ENCODE peak calls at places on chromosome 13, in five cellular contexts. K is neuronal stem cell; M is myocyte; P is stimulated activated CD4-positive, alpha-beta T cell treated with anti-CD3 and anti-CD28 coated beads, TNF-alpha, amount 100 ng/mL, for 24 hours; T is activated B cell treated with CpG ODN at 0.5 μM for 24 hours. D is an unnamed sample.

GRCh38 chr13:51549050-51549449 is 35.2 kb upstream of the WDFY2 start:
- DNase-seq in K (no peak), M (no peak), P (no peak), T (no peak), D (no peak)

GRCh38 chr13:110294146-110294545 is 12.8 kb downstream of the COL4A1 start:
- DNase-seq in K (no peak), M (no peak), P (no peak), T (no peak), D (no peak)

GRCh38 chr13:45941261-45941660 is 89.7 kb upstream of the SIAH3 start:
- DNase-seq in K (no peak), M (peak), P (no peak), T (no peak), D (no peak)

GRCh38 chr13:32863596-32863995 is 152.6 kb upstream of the KL start:
- DNase-seq in K (no peak), M (no peak), P (no peak), T (no peak), D (no peak)

GRCh38 chr13:25232937-25233515 is 54.3 kb downstream of the MTMR6 start:
- DNase-seq in K (no peak), M (peak), P (no peak), T (no peak), D (peak)

GRCh38 chr13:73698859-73699258 is 435.3 kb downstream of the KLF12 start:
- DNase-seq in K (no peak), M (no peak), P (no peak), T (no peak), D (no peak)

GRCh38 chr13:98013241-98013640 is 59.8 kb downstream of the IPO5 start:
- DNase-seq in K (no peak), M (no peak), P (no peak), T (no peak), D (no peak)

GRCh38 chr13:46735425-46735824 is 61.5 kb downstream of the ESD start:
- DNase-seq in K (no peak), M (no peak), P (no peak), T (no peak), D (no peak)

GRCh38 chr13:100291626-100292025 is 202.7 kb downstream of the PCCA start:
- DNase-seq in K (no peak), M (no peak), P (no peak), T (no peak), D (no peak)

GRCh38 chr13:67273001-67273400 is 42.9 kb upstream of the PCDH9 start:
- DNase-seq in K (no peak), M (peak), P (no peak), T (no peak), D (no peak)

GRCh38 chr13:35727881-35728280 is 251.4 kb upstream of the MAB21L1 start:
- DNase-seq in K (no peak), M (no peak), P (no peak), T (no peak), D (no peak)

GRCh38 chr13:23384111-23384510 is 49.4 kb downstream of the SACS start:
- DNase-seq in K (no peak), M (no peak), P (no peak), T (no peak), D (no peak)

GRCh38 chr13:47025791-47026419 is 129.1 kb upstream of the HTR2A start:
- DNase-seq in K (no peak), M (no peak), P (no peak), T (no peak), D (no peak)

GRCh38 chr13:26558074-26558805 is 757 bp downstream of the WASF3 start:
- DNase-seq in K (peak), M (peak), P (no peak), T (no peak), D (no peak)